ENCODE peak calls at places on chromosomes 3 and 15, in six cellular contexts. X is GM23338, W is OCI-LY7, G is GM23248, Q is HCT116, B is Karpas-422. F is an unnamed sample. For H3K9me2 and H3K4me1, the result is how much of the 10 kb centered on the place peaks cover.

GRCh38 chr3:141231923-141232861 is 567 bp downstream of the PXYLP1 start:
- DNase-seq in X (peak), W (no peak), G (peak), Q (no peak), B (no peak), F (peak)

GRCh38 chr3:36557708-36558100 is 177.4 kb downstream of the STAC start:
- DNase-seq in X (no peak), W (no peak), G (no peak), Q (no peak), B (no peak), F (no peak)

GRCh38 chr3:187367561-187368103 is 553 bp upstream of the RTP4 start:
- DNase-seq in X (no peak), W (no peak), G (no peak), Q (no peak), B (no peak), F (no peak)

GRCh38 chr3:109355625-109356441 is 18.5 kb upstream of the DPPA4 start:
- DNase-seq in X (peak), W (no peak), G (no peak), Q (no peak), B (no peak), F (no peak)

GRCh38 chr3:54211097-54211496 is 88.7 kb downstream of the CACNA2D3 start:
- DNase-seq in X (no peak), W (no peak), G (no peak), Q (no peak), B (no peak), F (no peak)

GRCh38 chr3:14452676-14453367 is 50.4 kb downstream of the SLC6A6 start:
- DNase-seq in X (no peak), W (no peak), G (peak), Q (peak), B (no peak), F (no peak)

GRCh38 chr15:40252438-40253178 is 13.7 kb downstream of the PAK6 start:
- DNase-seq in X (peak), W (no peak), G (peak), Q (peak), B (no peak), F (peak)

GRCh38 chr3:114660808-114661207 is 367.0 kb downstream of the TIGIT start:
- DNase-seq in X (no peak), W (no peak), G (no peak), Q (no peak), B (no peak), F (no peak)

GRCh38 chr15:79815468-79815867 is 81.3 kb downstream of the MTHFS start:
- DNase-seq in X (no peak), W (no peak), G (no peak), Q (no peak), B (no peak), F (no peak)

GRCh38 chr3:124619887-124620599 is 110.2 kb upstream of the UMPS start:
- DNase-seq in X (no peak), W (no peak), G (no peak), Q (no peak), B (no peak), F (peak)

GRCh38 chr3:71208273-71209095 is 375.0 kb downstream of the FOXP1 start:
- DNase-seq in X (no peak), W (no peak), G (no peak), Q (no peak), B (no peak), F (no peak)

GRCh38 chr3:5057217-5057616 is 64.9 kb upstream of the ARL8B start:
- DNase-seq in X (no peak), W (no peak), G (no peak), Q (no peak), B (no peak), F (no peak)

GRCh38 chr15:70234256-70234965 is 136.7 kb upstream of the TLE3 start:
- DNase-seq in X (no peak), W (no peak), G (peak), Q (no peak), B (no peak), F (no peak)

GRCh38 chr3:141294848-141295247 is 63.2 kb downstream of the PXYLP1 start:
- DNase-seq in X (no peak), W (no peak), G (peak), Q (no peak), B (no peak), F (no peak)

GRCh38 chr15:40320931-40321371 is 2.5 kb upstream of the INAFM2 start:
- DNase-seq in X (peak), W (peak), G (peak), Q (peak), B (peak), F (peak)

GRCh38 chr3:102057781-102058421 is 208.6 kb downstream of the NFKBIZ start:
- DNase-seq in X (no peak), W (peak), G (no peak), Q (no peak), B (no peak), F (peak)

GRCh38 chr3:17832021-17832420 is 89.6 kb upstream of the TBC1D5 start:
- DNase-seq in X (no peak), W (no peak), G (peak), Q (no peak), B (no peak), F (no peak)

GRCh38 chr3:69740103-69741021 is 1.1 kb downstream of the MITF start:
- DNase-seq in X (peak), W (no peak), G (peak), Q (no peak), B (no peak), F (peak)

GRCh38 chr15:30008156-30008555 is 74.6 kb upstream of the GOLGA8J start:
- DNase-seq in X (no peak), W (no peak), G (no peak), Q (no peak), B (no peak), F (no peak)

GRCh38 chr15:22895465-22896190 is 57.2 kb downstream of the NIPA2 start:
- DNase-seq in X (no peak), W (no peak), G (peak), Q (peak), B (no peak), F (no peak)

GRCh38 chr3:79521221-79521848 is 246.5 kb downstream of the ROBO1 start:
- DNase-seq in X (peak), W (peak), G (peak), Q (peak), B (peak), F (peak)

GRCh38 chr3:72275296-72275820 is 490.4 kb upstream of the PROK2 start:
- DNase-seq in X (no peak), W (no peak), G (peak), Q (no peak), B (no peak), F (no peak)

GRCh38 chr15:38843736-38844590 is 279.3 kb upstream of the RASGRP1 start:
- DNase-seq in X (no peak), W (no peak), G (peak), Q (no peak), B (peak), F (no peak)

GRCh38 chr3:138082992-138083386 is 32.4 kb downstream of the DZIP1L start:
- DNase-seq in X (no peak), W (no peak), G (peak), Q (no peak), B (no peak), F (no peak)

DNA sequence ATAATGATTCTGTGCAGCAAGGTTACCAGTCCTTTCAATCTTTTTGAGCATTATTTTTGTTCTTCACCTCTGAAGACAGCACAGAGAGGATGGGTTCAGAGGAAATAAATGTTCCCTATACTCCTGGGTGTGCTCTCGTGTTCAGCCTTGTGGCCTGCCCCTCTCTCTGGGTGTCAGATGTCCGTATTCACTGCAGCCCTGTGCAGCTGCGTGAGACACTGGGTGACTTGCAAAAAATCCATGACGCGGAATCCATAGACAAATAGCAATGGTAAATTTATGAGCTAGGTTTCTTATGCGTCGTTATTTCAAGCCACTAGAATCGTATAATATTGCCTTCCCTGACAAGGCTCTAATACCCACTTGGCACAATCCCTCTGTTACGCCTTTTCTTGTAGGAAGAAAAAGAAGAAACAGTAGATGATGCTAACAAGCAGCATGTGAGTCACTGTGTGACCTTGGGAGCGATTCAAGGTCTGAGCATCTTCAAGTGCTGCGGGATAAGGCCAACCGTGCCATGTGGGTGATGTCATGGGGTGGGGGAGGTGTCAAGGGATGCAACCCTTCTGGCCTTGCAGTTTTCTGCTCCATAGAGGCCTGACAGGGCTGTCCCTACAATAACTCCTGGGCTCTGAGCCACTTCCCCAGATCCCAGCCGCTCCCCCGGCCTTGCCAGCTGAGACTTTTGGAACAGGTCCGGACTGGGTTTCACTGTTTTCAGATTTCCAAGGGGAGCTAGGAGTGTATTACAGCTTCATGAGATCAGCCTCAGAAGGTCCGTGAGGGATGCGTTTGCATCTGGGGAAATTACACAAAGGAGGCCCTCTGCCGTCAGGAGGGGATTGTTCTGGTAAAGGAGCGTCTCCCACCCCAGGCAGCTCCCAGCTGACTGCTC is 47.6 kb upstream of the POMGNT2 start:
- DNase-seq in X (peak), W (no peak), G (peak), Q (no peak), B (no peak), F (no peak)
- H3K4me3 ChIP-seq in X (no peak), W (no peak), G (no peak), Q (no peak), B (no peak), F (no peak)

GRCh38 chr15:94924057-94924456 is 692.7 kb downstream of the MCTP2 start:
- DNase-seq in X (no peak), W (no peak), G (no peak), Q (no peak), B (no peak), F (no peak)
- H3K9me2 ChIP-seq in X (under half), W (under half), G (under half), Q (under half), B (under half), F (under half)

DNA sequence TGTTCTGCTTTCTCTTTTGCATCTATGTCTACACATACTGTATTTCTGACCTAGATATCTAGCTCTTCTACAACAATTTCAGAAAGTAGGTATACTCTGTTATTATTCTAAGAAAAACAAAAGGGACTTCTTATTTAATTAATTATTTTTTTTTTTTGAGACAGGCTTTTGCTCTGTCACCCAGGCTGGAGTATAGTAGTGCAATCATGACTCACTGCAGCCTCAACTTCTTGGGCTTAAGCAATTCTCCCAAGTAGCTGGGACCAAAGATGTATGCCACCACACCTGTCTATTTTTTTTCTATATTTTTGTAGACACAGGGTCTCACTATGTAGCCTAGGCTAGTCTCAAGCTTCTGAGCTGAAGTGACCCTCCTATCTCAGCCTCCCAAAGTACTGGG is 130.6 kb downstream of the MBNL1 start:
- DNase-seq in X (no peak), W (no peak), G (peak), Q (no peak), B (no peak), F (no peak)
- H3K4me1 ChIP-seq in X (under half), W (under half), G (half or more), Q (under half), B (half or more), F (under half)

GRCh38 chr15:24760066-24760465 is 84.5 kb downstream of the NPAP1 start:
- DNase-seq in X (no peak), W (no peak), G (no peak), Q (no peak), B (no peak), F (no peak)

GRCh38 chr15:24766511-24767133 is 91.0 kb downstream of the NPAP1 start:
- DNase-seq in X (no peak), W (no peak), G (no peak), Q (no peak), B (no peak), F (no peak)

GRCh38 chr15:24764375-24765171 is 89.0 kb downstream of the NPAP1 start:
- DNase-seq in X (peak), W (no peak), G (no peak), Q (no peak), B (no peak), F (peak)

GRCh38 chr15:24761704-24762302 is 86.2 kb downstream of the NPAP1 start:
- DNase-seq in X (peak), W (no peak), G (peak), Q (no peak), B (peak), F (peak)

DNA sequence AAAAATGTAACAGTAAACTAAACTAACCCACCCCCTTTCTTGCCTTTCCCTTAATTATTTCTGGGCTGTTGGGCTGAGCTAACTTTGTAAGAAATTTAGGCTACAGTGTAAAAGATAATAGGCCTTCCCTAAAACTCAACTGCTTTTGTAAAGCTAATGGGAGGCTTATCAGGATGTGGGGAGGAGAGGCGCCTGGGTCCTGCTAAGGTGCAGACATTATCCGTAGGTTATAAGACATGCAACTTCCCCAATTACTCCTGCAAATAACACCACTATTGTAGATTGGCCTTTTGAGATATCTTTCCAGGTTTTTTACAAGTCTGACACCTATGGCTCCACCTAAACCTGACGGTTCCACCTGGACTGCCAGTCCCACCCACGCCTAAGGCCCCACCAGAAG is 88.3 kb downstream of the NPAP1 start:
- DNase-seq in X (no peak), W (no peak), G (no peak), Q (no peak), B (no peak), F (no peak)
- H3K4me3 ChIP-seq in X (no peak), W (no peak), G (no peak), Q (no peak), B (no peak), F (no peak)

GRCh38 chr15:77087213-77087612 is 16.3 kb upstream of the TSPAN3 start:
- DNase-seq in X (no peak), W (no peak), G (no peak), Q (no peak), B (no peak), F (no peak)
- H3K9me2 ChIP-seq in X (under half), W (under half), G (under half), Q (under half), B (under half), F (under half)

GRCh38 chr3:63942513-63942912 is 30.3 kb upstream of the SCAANT1 start:
- DNase-seq in X (no peak), W (no peak), G (no peak), Q (no peak), B (no peak), F (no peak)
- H3K4me1 ChIP-seq in X (under half), W (under half), G (under half), Q (under half), B (under half), F (under half)

GRCh38 chr15:36938131-36938530 is 162.2 kb downstream of the MEIS2 start:
- DNase-seq in X (no peak), W (no peak), G (no peak), Q (no peak), B (no peak), F (no peak)

GRCh38 chr15:36933239-36933990 is 166.9 kb downstream of the MEIS2 start:
- DNase-seq in X (no peak), W (no peak), G (no peak), Q (no peak), B (no peak), F (no peak)

GRCh38 chr15:36940207-36940606 is 160.1 kb downstream of the MEIS2 start:
- DNase-seq in X (no peak), W (no peak), G (no peak), Q (no peak), B (no peak), F (no peak)

GRCh38 chr15:36938764-36939163 is 161.6 kb downstream of the MEIS2 start:
- DNase-seq in X (no peak), W (no peak), G (no peak), Q (no peak), B (no peak), F (no peak)

DNA sequence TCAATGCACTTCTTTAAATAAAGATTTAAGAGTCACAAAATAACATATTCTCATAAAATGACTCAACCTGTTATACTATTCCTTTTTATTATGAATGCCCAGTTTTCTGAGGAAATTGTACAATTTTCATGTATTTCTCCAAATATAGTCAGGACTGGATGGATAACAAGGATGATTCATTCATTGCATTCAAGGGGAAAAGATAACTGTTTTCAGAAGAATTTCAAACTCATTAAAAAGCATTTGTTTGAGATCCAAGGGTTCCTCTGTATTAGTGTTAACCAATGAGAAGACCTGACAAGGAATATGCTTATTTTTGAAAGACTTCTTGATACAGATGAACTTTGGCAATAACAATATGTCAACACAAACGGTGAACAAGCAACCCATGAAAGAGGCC is 163.7 kb downstream of the MEIS2 start:
- DNase-seq in X (no peak), W (no peak), G (peak), Q (no peak), B (no peak), F (no peak)
- H3K4me3 ChIP-seq in X (no peak), W (no peak), G (no peak), Q (no peak), B (no peak), F (no peak)

GRCh38 chr3:50136714-50137405 is 18.3 kb upstream of the SEMA3F start:
- DNase-seq in X (no peak), W (no peak), G (no peak), Q (no peak), B (no peak), F (no peak)
- H3K9me2 ChIP-seq in X (under half), W (under half), G (under half), Q (under half), B (under half), F (under half)